ENCODE peak calls at places on chromosome 5, in ten cellular contexts. T is HL-60, I is sigmoid colon, V is spleen, E is SK-N-SH, X is suprapubic skin, O is GM12892, Y is stomach, Q is Panc1, J is HCT116. L is an unnamed sample.

GRCh38 chr5:163503106-163504090 is 2.0 kb upstream of the MAT2B start:
- DNase-seq in T (peak), I (peak), V (peak), E (peak), X (no peak), O (no peak), Y (peak), Q (no peak), J (peak), L (no peak)

GRCh38 chr5:78647838-78648358 is 674 bp downstream of the LHFPL2 start:
- DNase-seq in T (no peak), I (peak), V (no peak), E (no peak), X (peak), O (peak), Y (peak), Q (no peak), J (no peak), L (peak)

GRCh38 chr5:38433160-38433861 is 123.1 kb downstream of the LIFR start:
- DNase-seq in T (no peak), I (peak), V (no peak), E (no peak), X (no peak), O (no peak), Y (no peak), Q (no peak), J (no peak), L (no peak)

GRCh38 chr5:159240301-159240870 is 22.7 kb upstream of the UBLCP1 start:
- DNase-seq in T (no peak), I (no peak), V (no peak), E (no peak), X (no peak), O (no peak), Y (no peak), Q (peak), J (no peak), L (no peak)

GRCh38 chr5:25107878-25108277 is 463.1 kb upstream of the CDH10 start:
- DNase-seq in T (no peak), I (no peak), V (no peak), E (no peak), X (no peak), O (no peak), Y (no peak), Q (no peak), J (no peak), L (no peak)

GRCh38 chr5:179250561-179251225 is 94.6 kb downstream of the ADAMTS2 start:
- DNase-seq in T (no peak), I (peak), V (peak), E (no peak), X (peak), O (no peak), Y (no peak), Q (no peak), J (no peak), L (no peak)

GRCh38 chr5:79023323-79023722 is 38.2 kb upstream of the ARSB start:
- DNase-seq in T (no peak), I (no peak), V (no peak), E (peak), X (no peak), O (no peak), Y (no peak), Q (no peak), J (no peak), L (no peak)

GRCh38 chr5:80370394-80370793 is 37.5 kb upstream of the ZFYVE16 start:
- DNase-seq in T (no peak), I (no peak), V (no peak), E (no peak), X (no peak), O (no peak), Y (no peak), Q (no peak), J (no peak), L (no peak)

GRCh38 chr5:67156976-67157583 is 39.5 kb downstream of the CD180 start:
- DNase-seq in T (no peak), I (no peak), V (peak), E (peak), X (no peak), O (no peak), Y (peak), Q (peak), J (peak), L (peak)

GRCh38 chr5:10910261-10910660 is 149.2 kb upstream of the DAP start:
- DNase-seq in T (no peak), I (no peak), V (no peak), E (no peak), X (no peak), O (no peak), Y (no peak), Q (no peak), J (no peak), L (no peak)

GRCh38 chr5:170913573-170913972 is 51.8 kb downstream of the RANBP17 start:
- DNase-seq in T (no peak), I (no peak), V (no peak), E (no peak), X (no peak), O (no peak), Y (no peak), Q (no peak), J (no peak), L (no peak)

GRCh38 chr5:126481243-126481642 is 58.0 kb downstream of the GRAMD2B start:
- DNase-seq in T (no peak), I (no peak), V (no peak), E (no peak), X (no peak), O (no peak), Y (no peak), Q (no peak), J (no peak), L (no peak)

GRCh38 chr5:126480824-126481223 is 57.6 kb downstream of the GRAMD2B start:
- DNase-seq in T (no peak), I (no peak), V (no peak), E (no peak), X (no peak), O (no peak), Y (no peak), Q (no peak), J (no peak), L (no peak)

GRCh38 chr5:126482591-126482990 is 59.4 kb downstream of the GRAMD2B start:
- DNase-seq in T (no peak), I (no peak), V (no peak), E (no peak), X (no peak), O (no peak), Y (no peak), Q (no peak), J (no peak), L (no peak)

GRCh38 chr5:126484248-126484647 is 61.0 kb downstream of the GRAMD2B start:
- DNase-seq in T (no peak), I (no peak), V (no peak), E (no peak), X (no peak), O (no peak), Y (no peak), Q (no peak), J (no peak), L (no peak)

DNA sequence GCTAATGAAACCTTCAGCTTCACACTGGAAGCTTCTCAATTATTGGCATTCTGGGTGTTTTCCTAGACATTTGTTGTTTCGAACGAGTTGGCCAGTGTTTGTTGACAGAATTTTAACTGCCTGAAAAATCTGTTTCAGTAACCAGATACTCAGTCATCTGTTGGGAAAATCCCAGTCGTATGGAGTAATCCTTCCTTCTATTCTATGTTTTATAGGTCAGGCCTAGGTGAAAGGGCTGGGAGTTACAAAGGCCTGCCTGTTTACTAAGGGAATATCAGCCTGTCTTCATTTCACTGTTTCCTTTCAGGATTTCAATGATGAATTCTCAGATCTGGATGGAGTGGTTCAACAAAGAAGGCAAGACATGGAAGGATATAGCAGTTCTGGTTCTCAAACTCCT is 59.9 kb downstream of the GRAMD2B start:
- DNase-seq in T (no peak), I (no peak), V (no peak), E (no peak), X (no peak), O (no peak), Y (no peak), Q (no peak), J (no peak), L (no peak)
- TF ChIP-seq POLR2AphosphoS5 in T (no peak), I (no peak), V (no peak), E (no peak), X (no peak), O (no peak), Y (no peak), Q (no peak), J (no peak), L (no peak)

GRCh38 chr5:126645132-126645531 is 44.4 kb downstream of the PHAX start:
- DNase-seq in T (no peak), I (no peak), V (no peak), E (no peak), X (no peak), O (no peak), Y (no peak), Q (no peak), J (no peak), L (no peak)

GRCh38 chr5:126635585-126635984 is 34.8 kb downstream of the PHAX start:
- DNase-seq in T (no peak), I (no peak), V (no peak), E (no peak), X (no peak), O (no peak), Y (no peak), Q (no peak), J (no peak), L (no peak)

GRCh38 chr5:126641387-126641786 is 40.6 kb downstream of the PHAX start:
- DNase-seq in T (no peak), I (no peak), V (no peak), E (no peak), X (no peak), O (no peak), Y (no peak), Q (no peak), J (no peak), L (no peak)

GRCh38 chr5:126640867-126641266 is 40.1 kb downstream of the PHAX start:
- DNase-seq in T (no peak), I (no peak), V (no peak), E (no peak), X (no peak), O (no peak), Y (no peak), Q (no peak), J (no peak), L (no peak)
- TF ChIP-seq POLR2AphosphoS5 in T (no peak), I (no peak), V (no peak), E (no peak), X (no peak), O (no peak), Y (no peak), Q (no peak), J (no peak), L (no peak)

GRCh38 chr5:149596712-149597111 is 15.4 kb downstream of the ARHGEF37 start:
- DNase-seq in T (no peak), I (no peak), V (no peak), E (no peak), X (no peak), O (no peak), Y (no peak), Q (no peak), J (no peak), L (no peak)
- TF ChIP-seq POLR2AphosphoS5 in T (no peak), I (no peak), V (no peak), E (no peak), X (no peak), O (no peak), Y (no peak), Q (no peak), J (no peak), L (no peak)

DNA sequence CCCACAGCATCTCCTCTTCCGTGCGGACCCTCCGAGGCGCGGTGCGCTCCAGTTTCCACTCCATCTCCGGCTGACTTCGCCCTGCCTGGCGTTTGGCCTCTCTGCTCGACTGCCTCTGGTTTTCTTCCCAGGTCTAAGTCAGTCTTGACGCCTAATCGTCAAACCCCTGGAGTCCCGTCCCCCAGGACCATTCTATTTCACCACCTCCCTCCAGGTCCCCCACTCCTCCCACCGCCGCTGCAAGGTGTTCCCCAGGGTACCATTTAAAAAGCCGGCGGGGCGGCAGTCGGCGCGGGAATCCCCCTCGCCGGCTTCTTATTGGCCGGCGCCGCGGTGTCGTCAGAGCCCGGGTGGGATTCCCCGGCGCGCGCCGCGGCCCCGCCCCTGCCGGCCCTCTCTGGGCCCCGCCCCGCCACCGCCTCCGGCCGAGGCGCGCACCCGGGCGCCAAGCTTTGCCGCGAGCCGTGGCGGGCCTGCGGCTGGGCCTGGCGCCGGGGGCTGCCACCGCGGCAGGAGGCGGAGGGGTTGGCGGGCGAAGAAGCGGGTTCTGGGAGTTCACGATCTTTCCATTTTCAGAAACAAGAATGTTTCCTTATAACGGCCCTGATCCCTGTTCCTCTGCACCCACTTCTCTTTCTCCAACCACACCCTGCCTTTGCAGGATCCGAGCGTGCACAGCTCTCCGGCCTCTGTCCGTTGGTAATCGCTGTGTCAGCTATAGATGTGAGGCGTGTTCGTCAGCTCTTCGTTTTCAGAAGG is at the start of gene CDC20B:
- DNase-seq in T (no peak), I (peak), V (peak), E (peak), X (peak), O (peak), Y (peak), Q (no peak), J (no peak), L (peak)
- TF ChIP-seq POLR2AphosphoS5 in T (no peak), I (no peak), V (no peak), E (no peak), X (no peak), O (no peak), Y (no peak), Q (no peak), J (peak), L (no peak)

GRCh38 chr5:98962587-98962986 is 33.8 kb upstream of the CHD1 start:
- DNase-seq in T (no peak), I (no peak), V (no peak), E (no peak), X (no peak), O (no peak), Y (no peak), Q (no peak), J (no peak), L (no peak)
- TF ChIP-seq POLR2AphosphoS5 in T (no peak), I (no peak), V (no peak), E (no peak), X (no peak), O (no peak), Y (no peak), Q (no peak), J (no peak), L (no peak)

DNA sequence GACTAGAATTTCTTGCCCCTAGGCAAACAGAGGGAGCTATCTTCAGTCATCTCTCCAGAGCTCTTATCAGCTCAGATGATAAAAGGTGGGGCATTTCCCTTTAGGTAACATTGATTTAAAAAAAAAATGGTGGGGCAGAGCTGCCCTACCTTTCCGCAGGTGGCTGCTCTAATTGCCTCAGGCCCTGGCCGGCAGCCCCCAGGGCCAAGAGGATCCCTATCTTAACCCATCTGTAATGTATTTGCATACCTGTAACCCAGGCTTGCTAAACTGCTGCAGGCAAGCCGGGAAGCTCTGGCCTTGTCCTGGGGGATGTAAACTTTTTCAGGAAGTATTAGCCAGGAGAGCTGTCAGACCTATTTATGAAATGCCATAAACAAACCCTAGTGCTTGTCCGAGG is 21.0 kb upstream of the ZSWIM6 start:
- DNase-seq in T (no peak), I (no peak), V (no peak), E (no peak), X (no peak), O (no peak), Y (no peak), Q (no peak), J (no peak), L (no peak)
- TF ChIP-seq POLR2AphosphoS5 in T (no peak), I (no peak), V (no peak), E (no peak), X (no peak), O (no peak), Y (no peak), Q (no peak), J (no peak), L (no peak)

GRCh38 chr5:59838989-59839388 is 54.5 kb downstream of the PDE4D start:
- DNase-seq in T (no peak), I (no peak), V (no peak), E (no peak), X (no peak), O (no peak), Y (no peak), Q (no peak), J (no peak), L (no peak)

GRCh38 chr5:59835782-59836181 is 57.7 kb downstream of the PDE4D start:
- DNase-seq in T (no peak), I (no peak), V (no peak), E (no peak), X (no peak), O (no peak), Y (no peak), Q (no peak), J (no peak), L (no peak)

GRCh38 chr5:59840200-59840601 is 53.3 kb downstream of the PDE4D start:
- DNase-seq in T (no peak), I (no peak), V (no peak), E (peak), X (no peak), O (no peak), Y (no peak), Q (no peak), J (no peak), L (no peak)

GRCh38 chr5:59838067-59838466 is 55.5 kb downstream of the PDE4D start:
- DNase-seq in T (no peak), I (no peak), V (no peak), E (no peak), X (no peak), O (no peak), Y (no peak), Q (no peak), J (no peak), L (no peak)

GRCh38 chr5:59837071-59837470 is 56.5 kb downstream of the PDE4D start:
- DNase-seq in T (no peak), I (no peak), V (no peak), E (no peak), X (no peak), O (no peak), Y (no peak), Q (no peak), J (no peak), L (no peak)
- TF ChIP-seq POLR2AphosphoS5 in T (no peak), I (no peak), V (no peak), E (no peak), X (no peak), O (no peak), Y (no peak), Q (no peak), J (no peak), L (no peak)

GRCh38 chr5:55993013-55993412 is 1.8 kb downstream of the IL6ST start:
- DNase-seq in T (no peak), I (no peak), V (no peak), E (no peak), X (no peak), O (no peak), Y (no peak), Q (no peak), J (no peak), L (no peak)
- TF ChIP-seq POLR2AphosphoS5 in T (no peak), I (peak), V (peak), E (no peak), X (no peak), O (no peak), Y (peak), Q (no peak), J (no peak), L (no peak)

GRCh38 chr5:112737472-112738179 is at the start of gene APC:
- DNase-seq in T (peak), I (peak), V (peak), E (peak), X (peak), O (peak), Y (peak), Q (no peak), J (peak), L (peak)
- TF ChIP-seq POLR2AphosphoS5 in T (peak), I (peak), V (peak), E (no peak), X (no peak), O (peak), Y (peak), Q (no peak), J (no peak), L (peak)